ENCODE peak calls at places on chromosomes 16 and 17, in five cellular contexts. One of them, this sample, is unnamed.

GRCh38 chr16:66741131-66741900 is 10.1 kb downstream of the DYNC1LI2 start:
- DNase-seq in upper lobe of right lung: peak
- DNase-seq in breast epithelium: peak
- DNase-seq in cardiac fibroblast: peak
- DNase-seq in MG63: peak
- DNase-seq in this sample: no peak

GRCh38 chr16:75402821-75403475 is 30.4 kb downstream of the CFDP1 start:
- DNase-seq in upper lobe of right lung: no peak
- DNase-seq in breast epithelium: no peak
- DNase-seq in cardiac fibroblast: peak
- DNase-seq in MG63: no peak
- DNase-seq in this sample: peak

GRCh38 chr17:17741346-17742023 is 60.2 kb downstream of the RAI1 start:
- DNase-seq in upper lobe of right lung: no peak
- DNase-seq in breast epithelium: peak
- DNase-seq in cardiac fibroblast: peak
- DNase-seq in MG63: no peak
- DNase-seq in this sample: no peak

GRCh38 chr17:82370471-82371332 is 863 bp upstream of the UTS2R start:
- DNase-seq in upper lobe of right lung: no peak
- DNase-seq in breast epithelium: no peak
- DNase-seq in cardiac fibroblast: no peak
- DNase-seq in MG63: no peak
- DNase-seq in this sample: no peak

GRCh38 chr17:34451313-34451712 is 88.3 kb upstream of the CCL1 start:
- DNase-seq in upper lobe of right lung: no peak
- DNase-seq in breast epithelium: no peak
- DNase-seq in cardiac fibroblast: no peak
- DNase-seq in MG63: no peak
- DNase-seq in this sample: no peak

GRCh38 chr17:37089998-37090397 is 141.2 kb downstream of the AATF start:
- DNase-seq in upper lobe of right lung: no peak
- DNase-seq in breast epithelium: no peak
- DNase-seq in cardiac fibroblast: no peak
- DNase-seq in MG63: no peak
- DNase-seq in this sample: no peak

GRCh38 chr16:73176577-73177013 is 128.7 kb upstream of the ZFHX3 start:
- DNase-seq in upper lobe of right lung: no peak
- DNase-seq in breast epithelium: no peak
- DNase-seq in cardiac fibroblast: peak
- DNase-seq in MG63: peak
- DNase-seq in this sample: peak

GRCh38 chr16:57865746-57866528 is 63.6 kb upstream of the KIFC3 start:
- DNase-seq in upper lobe of right lung: no peak
- DNase-seq in breast epithelium: no peak
- DNase-seq in cardiac fibroblast: no peak
- DNase-seq in MG63: no peak
- DNase-seq in this sample: peak

GRCh38 chr17:56596741-56597494 is 3.4 kb downstream of the NOG start:
- DNase-seq in upper lobe of right lung: no peak
- DNase-seq in breast epithelium: no peak
- DNase-seq in cardiac fibroblast: no peak
- DNase-seq in MG63: no peak
- DNase-seq in this sample: no peak

DNA sequence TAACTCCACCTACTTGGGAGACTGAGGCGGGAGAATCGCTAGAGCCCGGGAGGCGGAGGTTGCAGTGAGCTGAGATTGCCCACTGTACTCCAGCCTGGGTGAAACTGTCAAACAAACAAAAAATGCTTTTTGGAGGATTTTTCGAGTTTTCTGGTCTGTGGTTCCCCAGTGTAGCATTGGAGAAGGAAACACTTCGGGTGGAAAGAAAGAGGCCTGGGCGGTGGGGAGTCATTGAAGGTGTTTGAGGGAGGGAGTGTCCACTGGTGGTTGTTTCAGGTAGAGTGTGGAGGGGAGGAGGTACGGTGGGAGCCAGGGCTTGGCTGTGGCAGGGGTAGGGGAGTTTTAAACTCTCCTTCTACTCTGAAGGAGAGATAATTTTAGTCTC is 1.2 kb downstream of the RNF213 start:
- DNase-seq in upper lobe of right lung: no peak
- DNase-seq in breast epithelium: no peak
- DNase-seq in cardiac fibroblast: no peak
- DNase-seq in MG63: no peak
- DNase-seq in this sample: no peak
- H3K4me3 ChIP-seq in upper lobe of right lung: peak
- H3K4me3 ChIP-seq in breast epithelium: peak
- H3K4me3 ChIP-seq in cardiac fibroblast: peak
- H3K4me3 ChIP-seq in MG63: peak
- H3K4me3 ChIP-seq in this sample: peak

GRCh38 chr17:48596000-48596734 is 2.6 kb upstream of the HOXB5 start:
- DNase-seq in upper lobe of right lung: no peak
- DNase-seq in breast epithelium: no peak
- DNase-seq in cardiac fibroblast: no peak
- DNase-seq in MG63: no peak
- DNase-seq in this sample: no peak

GRCh38 chr17:48596735-48597491 is 3.3 kb upstream of the HOXB5 start:
- DNase-seq in upper lobe of right lung: no peak
- DNase-seq in breast epithelium: no peak
- DNase-seq in cardiac fibroblast: no peak
- DNase-seq in MG63: no peak
- DNase-seq in this sample: no peak

GRCh38 chr17:48594412-48595106 is 980 bp upstream of the HOXB5 start:
- DNase-seq in upper lobe of right lung: no peak
- DNase-seq in breast epithelium: no peak
- DNase-seq in cardiac fibroblast: no peak
- DNase-seq in MG63: no peak
- DNase-seq in this sample: no peak

GRCh38 chr17:48593840-48594411 is 347 bp upstream of the HOXB5 start:
- DNase-seq in upper lobe of right lung: peak
- DNase-seq in breast epithelium: no peak
- DNase-seq in cardiac fibroblast: peak
- DNase-seq in MG63: peak
- DNase-seq in this sample: no peak

DNA sequence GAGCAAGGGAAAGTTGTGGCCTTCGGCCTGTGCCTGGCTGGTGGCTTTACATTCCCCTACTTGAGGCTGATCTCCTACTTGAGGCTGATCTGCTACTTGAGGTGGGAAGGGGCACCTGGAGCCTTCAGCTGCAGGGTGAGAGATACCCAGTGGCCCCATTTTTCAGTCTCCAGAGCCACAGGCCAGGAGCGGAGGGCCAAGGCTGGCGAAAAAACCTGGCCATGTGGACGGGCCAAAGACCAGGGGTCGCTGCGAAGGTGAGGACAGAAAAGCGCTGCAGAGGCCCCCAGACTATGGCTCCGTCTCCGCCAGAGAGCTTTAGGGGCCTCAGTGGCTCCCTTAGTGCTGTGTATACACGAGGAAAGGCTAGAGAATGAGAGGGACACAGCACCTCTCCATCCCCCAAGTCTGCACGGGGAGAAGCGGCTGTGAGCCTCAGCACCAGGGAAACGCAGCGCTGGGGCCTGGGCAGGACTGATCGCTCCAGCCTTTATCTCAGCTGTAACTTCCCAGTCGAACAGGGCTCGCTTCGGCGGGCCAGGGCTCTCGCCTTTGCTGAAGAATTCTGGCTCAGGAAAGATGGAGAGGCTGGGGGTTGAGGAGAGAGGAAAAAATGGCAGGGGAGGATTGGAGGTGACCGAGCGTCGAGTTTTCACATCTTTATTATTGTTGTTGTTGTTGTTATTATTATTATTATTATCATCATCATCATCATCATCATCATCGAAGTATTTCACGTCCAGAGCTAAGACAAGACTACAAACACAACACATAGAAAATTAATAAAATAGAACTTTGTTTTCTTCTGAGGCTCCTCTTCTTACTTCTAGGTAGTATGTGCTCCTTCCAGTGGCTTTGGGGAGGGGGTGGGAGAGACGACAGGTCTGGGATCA is 1.8 kb upstream of the HOXB5 start:
- DNase-seq in upper lobe of right lung: no peak
- DNase-seq in breast epithelium: no peak
- DNase-seq in cardiac fibroblast: no peak
- DNase-seq in MG63: no peak
- DNase-seq in this sample: no peak
- H3K4me3 ChIP-seq in upper lobe of right lung: peak
- H3K4me3 ChIP-seq in breast epithelium: no peak
- H3K4me3 ChIP-seq in cardiac fibroblast: no peak
- H3K4me3 ChIP-seq in MG63: no peak
- H3K4me3 ChIP-seq in this sample: no peak

GRCh38 chr17:48429638-48430586 is at the start of gene SKAP1:
- DNase-seq in upper lobe of right lung: peak
- DNase-seq in breast epithelium: no peak
- DNase-seq in cardiac fibroblast: no peak
- DNase-seq in MG63: no peak
- DNase-seq in this sample: peak
- H3K4me3 ChIP-seq in upper lobe of right lung: peak
- H3K4me3 ChIP-seq in breast epithelium: peak
- H3K4me3 ChIP-seq in cardiac fibroblast: no peak
- H3K4me3 ChIP-seq in MG63: no peak
- H3K4me3 ChIP-seq in this sample: peak

GRCh38 chr16:88691129-88691813 is 5.0 kb upstream of the SNAI3 start:
- DNase-seq in upper lobe of right lung: peak
- DNase-seq in breast epithelium: no peak
- DNase-seq in cardiac fibroblast: no peak
- DNase-seq in MG63: no peak
- DNase-seq in this sample: no peak

GRCh38 chr16:88691924-88692560 is 5.7 kb upstream of the SNAI3 start:
- DNase-seq in upper lobe of right lung: peak
- DNase-seq in breast epithelium: no peak
- DNase-seq in cardiac fibroblast: no peak
- DNase-seq in MG63: no peak
- DNase-seq in this sample: no peak

GRCh38 chr16:88688013-88688778 is 1.9 kb upstream of the SNAI3 start:
- DNase-seq in upper lobe of right lung: no peak
- DNase-seq in breast epithelium: no peak
- DNase-seq in cardiac fibroblast: no peak
- DNase-seq in MG63: no peak
- DNase-seq in this sample: peak

GRCh38 chr16:88692861-88693260 is 6.6 kb upstream of the SNAI3 start:
- DNase-seq in upper lobe of right lung: no peak
- DNase-seq in breast epithelium: no peak
- DNase-seq in cardiac fibroblast: no peak
- DNase-seq in MG63: no peak
- DNase-seq in this sample: no peak

DNA sequence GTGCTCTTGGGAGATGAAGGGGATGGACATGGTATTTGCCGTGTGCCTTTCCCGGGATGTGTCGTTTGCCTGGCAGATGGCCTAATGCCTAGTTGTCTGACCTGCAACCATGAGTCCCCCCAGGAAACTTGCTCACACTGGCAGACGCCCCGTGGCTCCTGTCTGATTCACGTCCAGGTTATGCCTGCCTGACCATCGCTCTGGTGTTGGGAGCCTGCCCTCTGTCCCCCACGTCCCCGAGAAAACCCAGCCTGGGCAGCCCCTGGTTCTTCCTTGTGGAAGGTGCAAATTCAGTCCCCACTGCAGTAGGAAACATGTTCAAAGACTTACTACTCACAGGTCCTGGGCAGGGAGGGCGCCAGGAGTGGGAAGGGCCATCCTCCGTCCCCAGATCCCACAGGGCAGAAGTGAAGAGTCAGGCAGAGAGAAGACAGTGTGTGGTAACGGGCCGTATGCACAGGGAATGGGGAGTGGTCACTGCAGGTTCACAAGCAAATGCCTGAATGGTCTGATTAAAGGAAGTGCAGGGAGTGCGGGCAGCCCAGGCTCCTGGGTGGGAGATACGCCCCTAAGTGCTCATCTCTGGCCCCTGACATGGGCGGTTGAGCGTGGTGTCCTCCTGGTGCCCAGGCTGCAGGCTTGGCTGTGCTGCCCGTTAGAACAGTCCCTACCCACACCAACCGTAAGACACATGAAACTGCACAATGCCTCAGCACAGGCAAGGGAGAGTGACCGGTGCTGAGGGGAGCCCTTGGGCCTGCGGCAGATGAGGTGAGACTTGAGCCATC is 4.2 kb upstream of the SNAI3 start:
- DNase-seq in upper lobe of right lung: no peak
- DNase-seq in breast epithelium: no peak
- DNase-seq in cardiac fibroblast: no peak
- DNase-seq in MG63: no peak
- DNase-seq in this sample: no peak
- H3K4me3 ChIP-seq in upper lobe of right lung: no peak
- H3K4me3 ChIP-seq in breast epithelium: no peak
- H3K4me3 ChIP-seq in cardiac fibroblast: no peak
- H3K4me3 ChIP-seq in MG63: no peak
- H3K4me3 ChIP-seq in this sample: no peak

DNA sequence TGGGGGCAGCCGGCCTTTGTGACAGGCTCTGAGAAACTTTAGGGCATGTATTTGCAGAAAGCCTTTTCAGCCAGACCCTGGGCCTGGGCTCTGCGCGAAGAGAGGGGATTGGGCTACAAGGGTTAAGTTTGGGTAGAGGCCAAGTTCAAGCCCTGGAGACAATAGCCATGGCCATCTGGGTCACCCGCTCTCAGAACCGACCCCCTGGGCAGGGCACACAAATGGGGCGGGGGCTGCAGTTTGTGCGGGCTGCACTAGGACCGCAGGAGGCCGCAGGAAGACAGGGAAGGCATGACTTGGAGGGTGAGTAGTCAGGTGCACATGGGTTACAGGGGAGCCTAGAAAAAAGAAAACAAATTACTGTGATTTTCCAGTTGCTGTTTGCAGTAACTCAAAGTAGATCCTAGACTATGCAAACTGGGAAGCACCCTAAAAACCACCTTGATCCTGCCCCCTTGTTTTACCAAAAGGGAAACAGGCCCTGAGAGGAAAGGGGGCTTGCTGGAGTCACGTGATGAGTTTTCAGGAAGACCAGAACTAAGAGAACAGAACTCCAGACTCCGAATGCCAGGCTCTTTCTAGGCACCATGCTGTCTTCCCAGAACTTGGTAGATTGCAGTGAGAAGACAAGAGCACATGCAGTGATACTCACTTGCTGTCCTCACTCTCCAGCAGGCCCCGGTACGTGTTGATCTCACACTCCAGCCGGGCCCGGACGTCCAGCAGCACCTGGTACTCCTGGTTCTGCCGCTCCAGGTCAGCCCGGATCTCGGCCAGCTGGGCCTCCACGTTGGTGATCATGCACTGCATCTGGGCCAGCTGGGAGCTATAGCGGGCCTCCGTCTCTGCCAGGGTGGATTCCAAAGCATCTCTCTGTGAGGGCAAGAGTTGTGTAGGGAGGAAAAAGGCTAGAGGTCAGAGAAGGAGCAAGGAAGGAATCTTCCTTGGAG is 3.8 kb downstream of the KRT35 start:
- DNase-seq in upper lobe of right lung: no peak
- DNase-seq in breast epithelium: no peak
- DNase-seq in cardiac fibroblast: no peak
- DNase-seq in MG63: no peak
- DNase-seq in this sample: no peak
- H3K4me3 ChIP-seq in upper lobe of right lung: no peak
- H3K4me3 ChIP-seq in breast epithelium: no peak
- H3K4me3 ChIP-seq in cardiac fibroblast: no peak
- H3K4me3 ChIP-seq in MG63: no peak
- H3K4me3 ChIP-seq in this sample: no peak

This sample was measured in Caco-2.